ENCODE peak calls at places on chromosome 6, in five cellular contexts. B is stromal cell of bone marrow, X is mesothelial cell of epicardium, R is H4, V is C1 segment of cervical spinal cord. A is an unnamed sample.

GRCh38 chr6:33979750-33980149 is 166.1 kb downstream of the GRM4 start:
- DNase-seq in B (no peak), V (no peak), X (no peak), R (no peak), A (no peak)

GRCh38 chr6:105892577-105893262 is 193.4 kb upstream of the PRDM1 start:
- DNase-seq in V (no peak), B (no peak), X (no peak), R (no peak), A (no peak)

GRCh38 chr6:37985355-37985754 is 165.8 kb downstream of the ZFAND3 start:
- DNase-seq in V (no peak), R (no peak), X (no peak), B (no peak), A (no peak)

GRCh38 chr6:141033101-141033500 is 1099.6 kb upstream of the GJE1 start:
- DNase-seq in R (no peak), X (no peak), B (no peak), V (no peak), A (no peak)

GRCh38 chr6:159540152-159540551 is 152.9 kb downstream of the SOD2 start:
- DNase-seq in V (no peak), X (no peak), B (no peak), R (no peak), A (no peak)

GRCh38 chr6:125598422-125598821 is 151.0 kb upstream of the HEY2 start:
- DNase-seq in X (no peak), R (peak), B (peak), V (no peak), A (peak)

GRCh38 chr6:232896-233640 is 59.2 kb upstream of the DUSP22 start:
- DNase-seq in R (no peak), B (no peak), V (no peak), X (no peak), A (no peak)

GRCh38 chr6:33151050-33151449 is 41.2 kb downstream of the COL11A2 start:
- DNase-seq in X (no peak), R (no peak), B (no peak), V (no peak), A (no peak)

GRCh38 chr6:82364087-82365010 is 732 bp downstream of the TPBG start:
- DNase-seq in B (peak), V (no peak), X (peak), R (peak), A (peak)

GRCh38 chr6:43877021-43877420 is 107.0 kb downstream of the VEGFA start:
- DNase-seq in V (no peak), X (no peak), R (no peak), B (no peak), A (no peak)

A was measured in skeletal muscle cell.